ENCODE peak calls at places on chromosomes 2 and 18, in eight cellular contexts. Y is fibroblast of mammary gland; Z is activated T-cell treated with anti-CD3 and anti-CD28 coated beads for 4 hours; X is cardiac septum; S is non-pigmented ciliary epithelial cell; C is dorsolateral prefrontal cortex; R is stimulated activated naive CD8-positive, alpha-beta T cell treated with anti-CD3 and anti-CD28 coated beads, Interleukin-15, Interleukin-2, amounts not matched to agents 100 U/mL and 50 U/mL, for 24 hours; O is putamen. F is an unnamed sample.

GRCh38 chr2:157922815-157923214 is 46.7 kb upstream of the ACVR1 start:
- DNase-seq in Y (no peak), Z (no peak), X (no peak), S (no peak), C (no peak), R (no peak), O (no peak), F (no peak)

GRCh38 chr18:9968081-9968848 is 54.4 kb downstream of the VAPA start:
- DNase-seq in Y (no peak), Z (no peak), X (no peak), S (no peak), C (no peak), R (no peak), O (no peak), F (peak; percentile 72)

GRCh38 chr2:85707304-85707703 is 13.1 kb downstream of the GNLY start:
- DNase-seq in Y (peak; percentile 94), Z (peak; percentile 61), X (no peak), S (peak; percentile 85), C (peak; percentile 46), R (peak; percentile 66), O (peak; percentile 75), F (no peak)

GRCh38 chr2:96914332-96914731 is 44.5 kb upstream of the SEMA4C start:
- DNase-seq in Y (peak; percentile 74), Z (no peak), X (no peak), S (no peak), C (no peak), R (no peak), O (no peak), F (no peak)

GRCh38 chr2:220096406-220096805 is 469.0 kb downstream of the SLC4A3 start:
- DNase-seq in Y (no peak), Z (no peak), X (no peak), S (no peak), C (no peak), R (no peak), O (no peak), F (no peak)

GRCh38 chr2:231819449-231820042 is 33.3 kb downstream of the COPS7B start:
- DNase-seq in Y (no peak), Z (no peak), X (no peak), S (no peak), C (no peak), R (no peak), O (no peak), F (no peak)

GRCh38 chr2:226489765-226490164 is 309.9 kb downstream of the IRS1 start:
- DNase-seq in Y (peak; percentile 93), Z (no peak), X (no peak), S (peak; percentile 63), C (no peak), R (no peak), O (no peak), F (no peak)

GRCh38 chr2:85309699-85310321 is 18.0 kb downstream of the TGOLN2 start:
- DNase-seq in Y (no peak), Z (no peak), X (no peak), S (no peak), C (no peak), R (peak; percentile 20), O (no peak), F (no peak)

GRCh38 chr18:34913837-34914755 is 127.1 kb upstream of the MAPRE2 start:
- DNase-seq in Y (no peak), Z (no peak), X (no peak), S (no peak), C (peak; percentile 18), R (no peak), O (peak; percentile 84), F (no peak)

GRCh38 chr2:31079665-31080064 is 58.6 kb downstream of the GALNT14 start:
- DNase-seq in Y (no peak), Z (no peak), X (no peak), S (no peak), C (no peak), R (no peak), O (no peak), F (no peak)

GRCh38 chr2:157488877-157489276 is 45.0 kb upstream of the CYTIP start:
- DNase-seq in Y (no peak), Z (no peak), X (no peak), S (no peak), C (no peak), R (no peak), O (no peak), F (no peak)

GRCh38 chr2:174023591-174024523 is 58.7 kb upstream of the SP3 start:
- DNase-seq in Y (peak; percentile 99), Z (no peak), X (no peak), S (peak; percentile 93), C (no peak), R (peak; percentile 40), O (no peak), F (peak; percentile 86)

GRCh38 chr2:86368181-86368824 is 30.9 kb upstream of the REEP1 start:
- DNase-seq in Y (peak; percentile 61), Z (peak; percentile 21), X (no peak), S (no peak), C (peak; percentile 5), R (peak; percentile 39), O (peak; percentile 22), F (peak; percentile 78)

GRCh38 chr2:136874258-136874657 is 108.9 kb downstream of the THSD7B start:
- DNase-seq in Y (peak; percentile 2), Z (no peak), X (no peak), S (no peak), C (no peak), R (no peak), O (no peak), F (no peak)

GRCh38 chr2:171703574-171704347 is 16.5 kb downstream of the DYNC1I2 start:
- DNase-seq in Y (peak; percentile 56), Z (no peak), X (no peak), S (no peak), C (no peak), R (no peak), O (no peak), F (no peak)

GRCh38 chr2:196925768-196926561 is 542 bp downstream of the PGAP1 start:
- DNase-seq in Y (peak; percentile 29), Z (peak; percentile 21), X (no peak), S (no peak), C (peak; percentile 26), R (peak; percentile 45), O (peak; percentile 57), F (peak; percentile 77)

GRCh38 chr2:12031871-12032270 is 285.4 kb downstream of the LPIN1 start:
- DNase-seq in Y (no peak), Z (no peak), X (no peak), S (no peak), C (no peak), R (no peak), O (no peak), F (peak; percentile 83)

F was measured in spleen.